ENCODE peak calls at places on chromosome 12, in nine cellular contexts. Y is NCI-H774; D is cardiac fibroblast; W is DMS153; X is brain microvascular endothelial cell; B is GM10248; I is retina; Q is stimulated activated CD8-positive, alpha-beta memory T cell treated with anti-CD3 and anti-CD28 coated beads, Interleukin-15, amount 100 ng/mL, for 24 hours; V is Peyer's patch. F is an unnamed sample.

GRCh38 chr12:13087766-13088165 is 15.7 kb downstream of the GSG1 start:
- DNase-seq in Q (no peak), I (no peak), W (no peak), X (no peak), V (no peak), Y (no peak), B (no peak), D (no peak), F (no peak)

GRCh38 chr12:3686463-3686862 is 66.4 kb downstream of the CRACR2A start:
- DNase-seq in I (no peak), Q (no peak), X (no peak), Y (no peak), B (no peak), V (no peak), W (no peak), D (no peak), F (no peak)

GRCh38 chr12:93127582-93128331 is 198.7 kb upstream of the EEA1 start:
- DNase-seq in W (no peak), I (no peak), V (peak), D (peak), X (peak), B (no peak), Q (no peak), Y (peak), F (no peak)

GRCh38 chr12:3775385-3776035 is 22.6 kb upstream of the CRACR2A start:
- DNase-seq in Y (no peak), I (no peak), V (no peak), W (no peak), D (no peak), Q (no peak), B (no peak), X (no peak), F (no peak)

GRCh38 chr12:90322006-90322405 is 613.4 kb upstream of the ATP2B1 start:
- DNase-seq in D (peak), V (no peak), I (no peak), Q (no peak), B (no peak), X (no peak), Y (no peak), W (no peak), F (no peak)

GRCh38 chr12:57881035-57881973 is 34.8 kb upstream of the CTDSP2 start:
- DNase-seq in V (peak), B (no peak), Y (no peak), I (no peak), Q (no peak), D (peak), X (peak), W (no peak), F (no peak)

GRCh38 chr12:3436496-3437060 is 54.4 kb upstream of the PRMT8 start:
- DNase-seq in I (peak), W (peak), Y (peak), V (no peak), D (no peak), Q (no peak), X (no peak), B (no peak), F (no peak)

GRCh38 chr12:132495629-132496207 is 5.8 kb downstream of the FBRSL1 start:
- DNase-seq in X (no peak), Y (no peak), B (no peak), Q (no peak), V (no peak), D (no peak), W (no peak), I (no peak), F (no peak)

GRCh38 chr12:120640840-120641833 is 711 bp downstream of the CABP1 start:
- DNase-seq in Q (no peak), D (peak), B (peak), W (no peak), V (peak), Y (no peak), X (peak), I (peak), F (no peak)

GRCh38 chr12:53757095-53757770 is 5.5 kb upstream of the CISTR start:
- DNase-seq in V (peak), B (peak), Q (peak), Y (peak), I (peak), X (peak), D (peak), W (peak), F (no peak)

GRCh38 chr12:121427556-121428055 is 27.7 kb downstream of the RNF34 start:
- DNase-seq in Y (no peak), B (no peak), Q (no peak), D (no peak), V (no peak), X (no peak), W (no peak), I (no peak), F (no peak)

GRCh38 chr12:71780207-71780822 is 25.7 kb downstream of the RAB21 start:
- DNase-seq in W (peak), Y (peak), X (peak), I (peak), Q (no peak), B (peak), D (peak), V (peak), F (no peak)

GRCh38 chr12:37546901-37547475 is 769.6 kb upstream of the ALG10B start:
- DNase-seq in X (no peak), V (no peak), Y (no peak), Q (no peak), W (no peak), I (no peak), B (no peak), D (no peak), F (no peak)

GRCh38 chr12:59444932-59445331 is 150.9 kb upstream of the SLC16A7 start:
- DNase-seq in W (no peak), V (no peak), X (no peak), B (no peak), D (peak), I (no peak), Y (no peak), Q (no peak), F (no peak)

GRCh38 chr12:110536834-110537604 is 34.9 kb downstream of the RAD9B start:
- DNase-seq in D (no peak), B (no peak), V (no peak), Y (peak), I (no peak), Q (no peak), W (no peak), X (no peak), F (no peak)